ENCODE peak calls at places on chromosomes 13 and 19, in nine cellular contexts. U is HFF-Myc, J is glutamatergic neuron, O is cardiac muscle cell, V is GM13976, D is progenitor cell of endocrine pancreas, N is choroid plexus epithelial cell, M is thoracic aorta, F is endothelial cell. X is an unnamed sample.

GRCh38 chr13:109595466-109595865 is 190.9 kb downstream of the IRS2 start:
- DNase-seq in M (no peak), U (no peak), J (no peak), O (no peak), N (peak; percentile 68), F (no peak), D (no peak), V (no peak), X (no peak)

GRCh38 chr13:73210218-73210883 is 151.5 kb downstream of the KLF5 start:
- DNase-seq in V (no peak), D (no peak), U (no peak), O (no peak), F (no peak), M (no peak), N (no peak), J (no peak), X (no peak)

GRCh38 chr19:49020931-49021895 is 2.9 kb downstream of the CGB3 start:
- DNase-seq in M (no peak), D (no peak), J (no peak), U (no peak), O (peak; percentile 25), N (peak; percentile 44), V (peak; percentile 32), F (no peak), X (no peak)

GRCh38 chr13:104098421-104098820 is 1032.2 kb upstream of the SLC10A2 start:
- DNase-seq in U (no peak), F (no peak), J (no peak), M (no peak), V (no peak), D (no peak), O (no peak), N (no peak), X (no peak)

GRCh38 chr19:45774765-45775164 is 5.7 kb upstream of the SIX5 start:
- DNase-seq in O (no peak), M (no peak), F (no peak), D (no peak), U (no peak), N (no peak), J (no peak), V (no peak), X (no peak)

GRCh38 chr13:34020388-34020787 is 202.4 kb downstream of the RFC3 start:
- DNase-seq in U (no peak), F (no peak), M (no peak), V (no peak), N (no peak), O (no peak), D (no peak), J (no peak), X (no peak)

GRCh38 chr19:46732966-46733692 is 12.7 kb upstream of the FKRP start:
- DNase-seq in F (no peak), V (no peak), N (peak; percentile 86), U (no peak), O (no peak), J (no peak), D (no peak), M (no peak), X (no peak)

GRCh38 chr19:55605207-55605636 is 225 bp upstream of the ZNF865 start:
- DNase-seq in V (peak; percentile 96), M (peak; percentile 91), O (peak; percentile 99), N (peak; percentile 98), F (peak; percentile 97), U (peak; percentile 93), D (peak; percentile 97), J (peak; percentile 96), X (peak; percentile 93)

GRCh38 chr13:96822900-96823299 is 171.4 kb downstream of the OXGR1 start:
- DNase-seq in D (no peak), O (peak; percentile 42), J (peak; percentile 29), V (no peak), F (peak; percentile 44), U (no peak), M (no peak), N (peak; percentile 26), X (no peak)

GRCh38 chr13:105972306-105972721 is 563.1 kb downstream of the EFNB2 start:
- DNase-seq in F (no peak), U (no peak), J (no peak), N (no peak), O (no peak), V (no peak), D (no peak), M (no peak), X (no peak)

GRCh38 chr13:101917833-101918755 is 465.6 kb downstream of the ITGBL1 start:
- DNase-seq in F (no peak), D (no peak), M (no peak), O (no peak), V (peak; percentile 13), N (no peak), J (peak; percentile 45), U (no peak), X (no peak)

GRCh38 chr13:41019578-41020347 is 647 bp upstream of the ELF1 start:
- DNase-seq in O (no peak), F (no peak), D (no peak), N (no peak), V (no peak), J (no peak), M (no peak), U (no peak), X (no peak)
- TF ChIP-seq CTCF in O (no peak), F (no peak), D (no peak), N (no peak), V (no peak), J (no peak), M (no peak), U (no peak), X (no peak)

DNA sequence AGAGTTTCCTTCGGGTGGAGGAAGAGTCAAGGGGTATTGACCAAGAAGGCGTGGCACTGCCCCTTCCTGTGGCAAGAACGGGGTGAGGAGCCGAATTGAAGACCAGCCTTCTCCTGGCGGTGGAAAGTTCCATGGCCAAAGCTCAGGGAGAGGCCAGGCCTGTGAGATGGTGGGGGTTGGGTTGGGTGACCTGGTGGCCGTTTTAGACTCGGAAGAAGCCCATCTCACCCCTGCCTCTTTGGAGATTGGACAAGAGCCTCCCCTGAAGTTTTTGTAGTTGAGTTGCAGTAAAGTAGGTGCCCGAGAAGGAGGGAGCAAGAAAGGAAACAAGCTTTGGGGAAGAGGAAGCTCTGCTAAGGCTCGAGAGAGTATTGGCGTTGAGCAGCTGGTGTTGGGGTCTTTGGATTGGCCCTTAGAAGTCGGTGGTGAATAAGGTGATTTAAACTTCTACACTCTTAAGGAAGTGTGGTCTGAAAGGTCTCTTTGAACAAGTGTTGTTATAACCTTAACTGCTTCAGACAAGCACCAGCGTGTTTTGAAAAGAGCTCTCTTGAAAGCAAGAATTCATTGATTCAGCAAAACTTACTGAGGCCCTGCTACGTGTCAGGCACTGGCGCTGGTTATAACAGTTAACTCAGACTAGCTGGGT is 964 bp downstream of the SPINT2 start:
- DNase-seq in U (no peak), M (no peak), O (peak; percentile 30), N (peak; percentile 50), F (no peak), J (no peak), V (no peak), D (no peak), X (no peak)
- TF ChIP-seq CTCF in U (no peak), M (peak; percentile 9), O (no peak), N (no peak), F (no peak), J (no peak), V (no peak), D (no peak), X (no peak)

DNA sequence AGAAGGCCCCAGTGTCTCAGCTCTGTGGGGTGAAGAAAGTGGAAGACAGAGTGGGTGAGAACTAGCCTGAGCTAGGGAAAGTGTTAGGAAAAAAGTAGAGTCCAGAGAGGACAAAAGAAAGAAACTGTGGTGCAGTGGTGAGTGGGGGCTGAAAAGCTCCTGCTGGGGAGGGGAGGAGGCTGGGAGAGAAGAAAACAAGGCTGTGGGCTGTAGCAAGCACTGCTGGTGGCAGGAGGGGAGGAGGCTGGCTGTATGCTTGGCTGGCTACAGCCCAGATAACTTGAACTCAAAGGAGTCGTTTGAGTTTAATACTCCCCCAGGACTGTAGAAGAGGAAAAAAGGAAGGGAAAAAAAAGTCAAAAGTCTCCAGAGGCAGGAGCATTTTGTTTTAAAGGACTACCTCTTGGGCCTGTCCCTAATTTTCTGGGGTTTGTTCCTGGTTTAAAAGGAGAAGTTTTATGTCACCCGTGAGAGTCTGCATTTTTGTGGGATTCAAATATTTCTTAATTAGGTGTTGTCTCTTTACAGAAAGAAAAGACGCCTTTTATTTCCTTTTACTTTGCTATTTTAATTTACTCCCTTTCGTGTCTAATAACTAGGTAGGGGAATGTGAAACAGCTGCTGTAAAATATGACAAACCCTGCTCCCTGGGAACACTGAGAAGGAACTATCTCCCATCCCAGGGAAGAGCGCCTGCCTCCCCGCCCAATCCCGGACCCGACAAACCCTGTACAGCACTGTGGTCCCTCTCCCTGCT is 21.7 kb downstream of the ZIC5 start:
- DNase-seq in V (no peak), N (peak; percentile 65), J (no peak), U (no peak), M (no peak), D (no peak), O (no peak), F (no peak), X (no peak)
- TF ChIP-seq CTCF in V (no peak), N (no peak), J (no peak), U (no peak), M (no peak), D (no peak), O (no peak), F (no peak), X (no peak)

GRCh38 chr13:113758651-113759524 is at the start of gene TMEM255B:
- DNase-seq in N (peak; percentile 56), U (no peak), J (peak; percentile 89), V (peak; percentile 96), F (peak; percentile 91), M (peak; percentile 49), D (peak; percentile 63), O (peak; percentile 88), X (peak; percentile 54)
- TF ChIP-seq CTCF in N (no peak), U (no peak), J (no peak), V (no peak), F (no peak), M (peak; percentile 46), D (peak; percentile 55), O (no peak), X (no peak)